ENCODE peak calls at places on chromosomes 5 and 9, in eight cellular contexts. J, C, I, O, G, L, E and U are unnamed samples.

GRCh38 chr5:121313886-121314285 is 537.8 kb upstream of the FTMT start:
- DNase-seq in J (no peak), C (no peak), I (no peak), O (no peak), G (no peak), L (no peak), E (no peak), U (no peak)

GRCh38 chr9:27549196-27549737 is 19.7 kb upstream of the MOB3B start:
- DNase-seq in J (no peak), C (peak), I (no peak), O (no peak), G (no peak), L (no peak), E (peak), U (no peak)

GRCh38 chr5:62093981-62094380 is 212.0 kb upstream of the KIF2A start:
- DNase-seq in J (peak), C (peak), I (no peak), O (peak), G (peak), L (peak), E (peak), U (no peak)

GRCh38 chr5:172342907-172343306 is 59.3 kb upstream of the UBTD2 start:
- DNase-seq in J (peak), C (no peak), I (no peak), O (no peak), G (no peak), L (no peak), E (no peak), U (no peak)

GRCh38 chr5:31833005-31833404 is 194.1 kb downstream of the PDZD2 start:
- DNase-seq in J (no peak), C (no peak), I (no peak), O (no peak), G (no peak), L (no peak), E (no peak), U (no peak)

GRCh38 chr9:33329117-33329563 is 38.8 kb downstream of the NFX1 start:
- DNase-seq in J (no peak), C (peak), I (no peak), O (no peak), G (no peak), L (no peak), E (peak), U (no peak)

GRCh38 chr5:157108961-157109360 is at the start of gene HAVCR2:
- DNase-seq in J (no peak), C (no peak), I (no peak), O (no peak), G (no peak), L (no peak), E (no peak), U (no peak)

GRCh38 chr5:97923997-97924396 is 741.0 kb upstream of the RIOK2 start:
- DNase-seq in J (no peak), C (no peak), I (no peak), O (no peak), G (no peak), L (no peak), E (no peak), U (no peak)

GRCh38 chr5:132592521-132592920 is 35.7 kb downstream of the RAD50 start:
- DNase-seq in J (peak), C (peak), I (no peak), O (peak), G (no peak), L (no peak), E (no peak), U (no peak)

GRCh38 chr5:14108170-14108996 is 34.8 kb upstream of the TRIO start:
- DNase-seq in J (peak), C (peak), I (peak), O (peak), G (peak), L (peak), E (peak), U (peak)

GRCh38 chr5:5250758-5251157 is 110.6 kb downstream of the ADAMTS16 start:
- DNase-seq in J (no peak), C (no peak), I (no peak), O (no peak), G (no peak), L (no peak), E (no peak), U (no peak)

GRCh38 chr5:139765409-139766217 is 30.0 kb upstream of the PSD2 start:
- DNase-seq in J (peak), C (peak), I (no peak), O (peak), G (peak), L (peak), E (peak), U (no peak)

GRCh38 chr9:95004452-95005275 is 278.2 kb downstream of the AOPEP start:
- DNase-seq in J (peak), C (no peak), I (no peak), O (peak), G (no peak), L (peak), E (peak), U (no peak)

GRCh38 chr9:131423171-131423581 is 29.3 kb downstream of the PRRC2B start:
- DNase-seq in J (peak), C (peak), I (no peak), O (peak), G (no peak), L (peak), E (peak), U (no peak)

GRCh38 chr5:54325610-54326311 is 15.4 kb upstream of the ARL15 start:
- DNase-seq in J (no peak), C (no peak), I (no peak), O (no peak), G (no peak), L (no peak), E (no peak), U (no peak)

GRCh38 chr5:143887302-143887638 is 75.3 kb downstream of the HMHB1 start:
- DNase-seq in J (no peak), C (peak), I (no peak), O (no peak), G (no peak), L (peak), E (peak), U (peak)

GRCh38 chr9:113614843-113615648 is 151.5 kb downstream of the RGS3 start:
- DNase-seq in J (no peak), C (peak), I (no peak), O (no peak), G (no peak), L (no peak), E (peak), U (no peak)

GRCh38 chr5:160366230-160366629 is 4.2 kb downstream of the C1QTNF2 start:
- DNase-seq in J (no peak), C (no peak), I (no peak), O (no peak), G (no peak), L (no peak), E (no peak), U (no peak)

GRCh38 chr9:35355954-35356353 is 134.0 kb upstream of the RUSC2 start:
- DNase-seq in J (no peak), C (no peak), I (no peak), O (no peak), G (no peak), L (no peak), E (no peak), U (no peak)

GRCh38 chr9:90921104-90921503 is 119.5 kb downstream of the SYK start:
- DNase-seq in J (no peak), C (no peak), I (no peak), O (no peak), G (no peak), L (peak), E (no peak), U (no peak)

GRCh38 chr9:89352451-89352850 is 34.2 kb downstream of the SECISBP2 start:
- DNase-seq in J (no peak), C (no peak), I (no peak), O (no peak), G (no peak), L (no peak), E (no peak), U (no peak)

GRCh38 chr5:135476615-135477493 is 24.7 kb upstream of the TIFAB start:
- DNase-seq in J (peak), C (no peak), I (no peak), O (no peak), G (no peak), L (no peak), E (no peak), U (no peak)

GRCh38 chr5:149063017-149063687 is at the start of gene SH3TC2:
- DNase-seq in J (peak), C (peak), I (peak), O (peak), G (peak), L (no peak), E (peak), U (no peak)

GRCh38 chr9:116482740-116483139 is 204.4 kb upstream of the TRIM32 start:
- DNase-seq in J (peak), C (no peak), I (no peak), O (peak), G (no peak), L (no peak), E (peak), U (no peak)

GRCh38 chr9:80839821-80840670 is 849.3 kb downstream of the TLE1 start:
- DNase-seq in J (no peak), C (no peak), I (no peak), O (no peak), G (no peak), L (no peak), E (no peak), U (no peak)

GRCh38 chr5:158798140-158798539 is 301.6 kb downstream of the EBF1 start:
- DNase-seq in J (no peak), C (no peak), I (no peak), O (no peak), G (no peak), L (no peak), E (no peak), U (no peak)

GRCh38 chr5:135386886-135387628 is 12.0 kb downstream of the MACROH2A1 start:
- DNase-seq in J (no peak), C (peak), I (peak), O (no peak), G (no peak), L (no peak), E (peak), U (no peak)

GRCh38 chr5:39801306-39801705 is 376.5 kb upstream of the DAB2 start:
- DNase-seq in J (no peak), C (no peak), I (no peak), O (no peak), G (no peak), L (no peak), E (no peak), U (no peak)

GRCh38 chr5:40614923-40615585 is 64.7 kb upstream of the PTGER4 start:
- DNase-seq in J (no peak), C (no peak), I (no peak), O (no peak), G (no peak), L (no peak), E (no peak), U (no peak)

GRCh38 chr9:4550777-4551476 is 60.7 kb downstream of the SLC1A1 start:
- DNase-seq in J (no peak), C (peak), I (no peak), O (no peak), G (no peak), L (no peak), E (peak), U (no peak)

GRCh38 chr5:65213921-65214525 is 267.7 kb downstream of the ADAMTS6 start:
- DNase-seq in J (peak), C (peak), I (peak), O (peak), G (no peak), L (peak), E (peak), U (no peak)

GRCh38 chr5:6729400-6730310 is 16.4 kb downstream of the TENT4A start:
- DNase-seq in J (no peak), C (no peak), I (no peak), O (no peak), G (no peak), L (no peak), E (no peak), U (no peak)

GRCh38 chr5:123429993-123430392 is 6.8 kb upstream of the CEP120 start:
- DNase-seq in J (no peak), C (peak), I (peak), O (no peak), G (no peak), L (no peak), E (peak), U (no peak)
- H3K27ac ChIP-seq in J (no peak), C (peak), I (no peak), O (no peak), G (no peak), L (no peak), E (no peak), U (peak)

GRCh38 chr9:133334161-133334560 is 1.8 kb downstream of the SURF6 start:
- DNase-seq in J (peak), C (no peak), I (no peak), O (no peak), G (no peak), L (no peak), E (no peak), U (no peak)
- H3K9ac ChIP-seq in J (peak), C (no peak), I (peak), O (no peak), G (no peak), L (peak), E (no peak), U (no peak)

GRCh38 chr5:80985600-80986228 is 25.6 kb downstream of the RASGRF2 start:
- DNase-seq in J (no peak), C (no peak), I (no peak), O (no peak), G (no peak), L (no peak), E (no peak), U (no peak)
- H3K27ac ChIP-seq in J (no peak), C (no peak), I (no peak), O (no peak), G (no peak), L (no peak), E (no peak), U (no peak)

GRCh38 chr9:114856942-114857315 is 51.1 kb upstream of the TNFSF15 start:
- DNase-seq in J (no peak), C (peak), I (no peak), O (no peak), G (no peak), L (no peak), E (no peak), U (no peak)
- H3K9ac ChIP-seq in J (no peak), C (no peak), I (no peak), O (no peak), G (no peak), L (peak), E (no peak), U (no peak)

DNA sequence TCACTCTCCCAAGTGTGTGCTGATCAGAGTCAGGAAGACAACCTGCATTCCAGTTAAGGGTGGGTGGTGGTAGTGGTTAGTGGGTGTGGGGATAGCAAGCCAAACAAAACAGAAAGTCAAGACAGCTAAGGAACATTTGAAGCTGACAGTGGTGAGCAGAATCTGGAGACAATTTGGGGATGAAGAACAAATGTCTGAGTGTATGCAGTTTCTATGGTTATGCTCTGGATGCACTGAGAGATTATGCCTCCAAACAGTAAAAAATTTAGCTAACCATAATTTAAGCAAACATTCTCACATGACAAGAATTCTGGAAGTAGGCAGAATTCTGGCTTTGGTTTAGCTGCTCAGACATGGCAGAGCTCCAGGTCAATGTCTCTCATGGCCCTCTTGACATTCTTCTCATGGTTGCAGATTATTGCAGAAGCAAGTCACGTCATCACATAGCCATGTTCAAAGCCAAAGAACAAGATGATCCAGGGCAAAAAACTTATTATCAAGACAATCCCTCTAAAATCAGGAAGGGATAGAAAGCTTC is 148.7 kb downstream of the LURAP1L start:
- DNase-seq in J (no peak), C (peak), I (no peak), O (no peak), G (no peak), L (no peak), E (peak), U (no peak)
- H3K27ac ChIP-seq in J (no peak), C (peak), I (no peak), O (no peak), G (no peak), L (peak), E (peak), U (peak)

GRCh38 chr5:77775773-77776605 is at the start of gene TBCA:
- DNase-seq in J (peak), C (peak), I (peak), O (peak), G (peak), L (peak), E (peak), U (peak)

GRCh38 chr5:77771452-77771851 is 4.7 kb downstream of the TBCA start:
- DNase-seq in J (no peak), C (no peak), I (no peak), O (no peak), G (no peak), L (no peak), E (no peak), U (no peak)

GRCh38 chr5:77774981-77775772 is 962 bp downstream of the TBCA start:
- DNase-seq in J (peak), C (no peak), I (peak), O (no peak), G (no peak), L (no peak), E (no peak), U (no peak)

GRCh38 chr5:77772729-77773128 is 3.4 kb downstream of the TBCA start:
- DNase-seq in J (no peak), C (no peak), I (no peak), O (no peak), G (no peak), L (no peak), E (no peak), U (no peak)

DNA sequence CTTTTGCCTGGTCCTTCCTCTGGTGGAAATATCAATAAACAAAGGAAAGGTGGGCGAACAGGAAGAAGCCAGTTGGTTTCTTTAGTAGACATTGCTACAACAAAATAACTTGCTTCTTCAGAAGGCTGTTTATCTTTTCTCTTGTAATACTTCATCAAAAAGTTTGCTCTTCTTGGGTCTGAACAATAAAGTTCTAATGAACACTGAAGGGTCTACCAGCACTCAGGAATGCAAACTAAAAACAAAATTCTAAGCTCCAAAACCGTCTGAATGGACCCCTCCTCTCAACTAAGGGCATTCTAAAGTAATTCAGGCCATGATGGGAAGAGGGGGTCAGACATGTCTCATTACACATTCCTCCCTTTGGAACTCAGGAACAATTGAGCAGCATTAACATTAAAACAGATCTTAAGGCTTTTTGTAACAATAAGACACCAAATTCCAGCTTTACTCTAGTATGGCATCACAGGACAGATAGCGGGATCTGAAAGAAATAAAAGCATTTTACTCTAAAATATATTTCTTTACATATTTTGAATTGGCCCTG is 2.3 kb downstream of the TBCA start:
- DNase-seq in J (peak), C (no peak), I (no peak), O (peak), G (peak), L (no peak), E (no peak), U (no peak)
- H3K9ac ChIP-seq in J (peak), C (no peak), I (no peak), O (no peak), G (no peak), L (no peak), E (no peak), U (no peak)

DNA sequence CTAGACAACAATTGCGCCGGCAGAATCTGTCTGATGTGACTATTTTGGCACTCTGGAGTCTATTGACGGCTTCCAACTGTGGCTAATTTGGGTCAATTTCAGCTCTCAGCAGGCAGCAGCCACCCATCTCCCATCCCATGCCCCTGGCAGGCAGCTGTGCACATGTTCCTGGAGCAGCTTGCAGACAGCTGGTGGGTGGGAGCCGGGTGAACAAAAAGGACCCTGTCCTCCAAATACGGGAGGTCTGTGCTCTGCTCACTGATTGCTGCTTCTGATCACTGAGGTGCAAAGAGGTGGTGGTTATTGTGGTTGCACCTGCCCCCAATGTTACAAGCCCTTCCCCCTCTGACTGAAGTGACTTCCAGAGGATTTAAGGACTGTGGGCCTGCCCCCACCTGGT is 45.0 kb upstream of the N4BP3 start:
- DNase-seq in J (no peak), C (no peak), I (no peak), O (peak), G (no peak), L (peak), E (no peak), U (no peak)
- H3K27ac ChIP-seq in J (no peak), C (no peak), I (no peak), O (no peak), G (no peak), L (no peak), E (no peak), U (no peak)